ENCODE peak calls at places on chromosomes 13 and 19, in eight cellular contexts. S, L, N, U, A, J, F and O are unnamed samples.
A peak's percentile ranks its signal among the peaks of the same experiment; 100 is the strongest.

GRCh38 chr19:48393559-48394330 is at the start of gene GRIN2D:
- DNase-seq in S (peak; percentile 33), L (no peak), N (peak; percentile 38), U (no peak), A (no peak), J (peak; percentile 64), F (no peak), O (no peak)

GRCh38 chr13:80338781-80339577 is 1.9 kb downstream of the SPRY2 start:
- DNase-seq in S (peak; percentile 72), L (peak; percentile 85), N (peak; percentile 36), U (peak; percentile 67), A (peak; percentile 75), J (peak; percentile 82), F (peak; percentile 73), O (no peak)

GRCh38 chr19:13579388-13580060 is 73.2 kb upstream of the CACNA1A start:
- DNase-seq in S (no peak), L (no peak), N (peak; percentile 36), U (no peak), A (no peak), J (no peak), F (no peak), O (no peak)

GRCh38 chr13:76379341-76380105 is 506.7 kb downstream of the KCTD12 start:
- DNase-seq in S (no peak), L (no peak), N (no peak), U (no peak), A (no peak), J (no peak), F (no peak), O (no peak)

GRCh38 chr19:33255781-33256180 is 30.1 kb upstream of the SLC7A10 start:
- DNase-seq in S (no peak), L (no peak), N (no peak), U (no peak), A (no peak), J (no peak), F (no peak), O (no peak)

GRCh38 chr13:48507024-48507423 is 25.9 kb downstream of the RCBTB2 start:
- DNase-seq in S (no peak), L (peak; percentile 64), N (no peak), U (no peak), A (no peak), J (no peak), F (no peak), O (no peak)

GRCh38 chr13:52118595-52118994 is 10.3 kb downstream of the NEK5 start:
- DNase-seq in S (no peak), L (no peak), N (no peak), U (no peak), A (no peak), J (no peak), F (no peak), O (no peak)

GRCh38 chr13:81916471-81916870 is 1575.5 kb upstream of the SPRY2 start:
- DNase-seq in S (no peak), L (no peak), N (no peak), U (no peak), A (no peak), J (no peak), F (no peak), O (no peak)

GRCh38 chr13:93248627-93249047 is 22.0 kb downstream of the GPC6 start:
- DNase-seq in S (no peak), L (peak; percentile 16), N (no peak), U (no peak), A (no peak), J (peak; percentile 83), F (no peak), O (no peak)

GRCh38 chr13:110044521-110045200 is 258.3 kb upstream of the IRS2 start:
- DNase-seq in S (no peak), L (no peak), N (no peak), U (no peak), A (no peak), J (no peak), F (no peak), O (no peak)

GRCh38 chr19:51375504-51376221 is 3.2 kb upstream of the NKG7 start:
- DNase-seq in S (no peak), L (no peak), N (no peak), U (no peak), A (no peak), J (no peak), F (no peak), O (no peak)

GRCh38 chr13:21683034-21683733 is 12.3 kb downstream of the FGF9 start:
- DNase-seq in S (no peak), L (no peak), N (no peak), U (no peak), A (no peak), J (no peak), F (no peak), O (peak; percentile 89)

GRCh38 chr19:14582894-14583340 is at the start of gene CLEC17A:
- DNase-seq in S (no peak), L (no peak), N (no peak), U (no peak), A (no peak), J (no peak), F (no peak), O (no peak)

GRCh38 chr13:103540394-103540793 is 474.2 kb upstream of the SLC10A2 start:
- DNase-seq in S (no peak), L (no peak), N (no peak), U (no peak), A (no peak), J (no peak), F (no peak), O (no peak)

GRCh38 chr19:22622901-22623840 is 11.0 kb upstream of the ZNF492 start:
- DNase-seq in S (peak; percentile 39), L (no peak), N (no peak), U (peak; percentile 84), A (peak; percentile 62), J (no peak), F (no peak), O (no peak)

GRCh38 chr19:40284251-40284500 is 969 bp downstream of the AKT2 start:
- DNase-seq in S (no peak), L (no peak), N (no peak), U (no peak), A (no peak), J (no peak), F (no peak), O (no peak)

GRCh38 chr19:40282920-40283319 is 2.2 kb downstream of the AKT2 start:
- DNase-seq in S (no peak), L (no peak), N (no peak), U (no peak), A (no peak), J (no peak), F (no peak), O (no peak)

GRCh38 chr19:40282209-40282580 is 3.0 kb downstream of the AKT2 start:
- DNase-seq in S (no peak), L (no peak), N (no peak), U (no peak), A (no peak), J (no peak), F (no peak), O (no peak)

GRCh38 chr19:40284501-40285352 is at the start of gene AKT2:
- DNase-seq in S (peak; percentile 77), L (peak; percentile 31), N (peak; percentile 96), U (peak; percentile 88), A (peak; percentile 71), J (peak; percentile 88), F (no peak), O (no peak)

GRCh38 chr19:40283414-40284250 is 1.5 kb downstream of the AKT2 start:
- DNase-seq in S (no peak), L (no peak), N (peak; percentile 19), U (no peak), A (no peak), J (no peak), F (no peak), O (no peak)
- TF ChIP-seq CTCF in S (no peak), L (no peak), N (no peak), U (no peak), A (no peak), J (peak; percentile 1), F (no peak), O (no peak)

DNA sequence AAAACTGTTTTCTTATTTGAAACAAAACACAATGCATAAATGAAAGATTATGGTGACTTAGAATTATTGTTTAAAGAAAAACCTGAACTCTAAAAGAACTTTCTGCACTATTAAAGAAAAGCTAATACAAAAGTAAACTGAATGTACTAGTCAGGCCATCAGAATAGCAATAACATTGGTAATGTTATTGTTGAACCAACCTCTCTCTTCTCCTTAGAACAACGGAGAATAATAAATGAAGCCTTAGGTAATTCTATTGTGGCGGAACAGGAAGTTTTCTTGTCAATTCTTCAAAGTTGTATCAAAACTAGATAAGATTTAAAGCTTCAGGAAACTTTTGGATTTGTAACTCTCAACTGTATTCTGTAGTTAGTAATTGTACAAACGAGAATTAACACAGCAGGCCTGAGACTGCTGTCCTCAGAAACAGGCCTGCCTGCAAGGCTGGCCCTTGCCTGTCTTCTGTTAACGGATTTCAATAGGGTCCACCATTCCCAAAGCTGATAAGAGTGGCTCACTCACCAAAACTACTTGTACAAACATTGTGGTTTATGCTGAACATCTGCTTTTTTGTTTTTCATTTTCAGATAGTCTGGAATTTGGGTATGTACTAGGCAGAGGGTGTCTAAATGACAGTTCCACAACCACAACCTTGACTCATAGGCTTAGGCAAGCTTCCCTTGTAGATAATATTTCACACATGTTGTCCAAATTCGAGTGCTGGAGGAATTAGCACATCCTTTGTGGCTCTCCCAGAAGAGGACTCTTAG is 825.8 kb downstream of the GPC5 start:
- DNase-seq in S (no peak), L (no peak), N (no peak), U (no peak), A (no peak), J (no peak), F (no peak), O (peak; percentile 48)
- H3K27me3 ChIP-seq in S (no peaks in the 10 kb centered on the region), L (no peaks in the 10 kb centered on the region), N (no peaks in the 10 kb centered on the region), U (no peaks in the 10 kb centered on the region), A (no peaks in the 10 kb centered on the region), J (no peaks in the 10 kb centered on the region), F (no peaks in the 10 kb centered on the region), O (no peaks in the 10 kb centered on the region)

GRCh38 chr19:16207490-16208025 is 9.8 kb downstream of the AP1M1 start:
- DNase-seq in S (no peak), L (no peak), N (no peak), U (no peak), A (no peak), J (no peak), F (no peak), O (no peak)
- H3K36me3 ChIP-seq in S (no peaks in the 10 kb centered on the region), L (no peaks in the 10 kb centered on the region), N (peaks cover 38% of the 10 kb centered on the region), U (no peaks in the 10 kb centered on the region), A (no peaks in the 10 kb centered on the region), J (peaks cover 67% of the 10 kb centered on the region), F (peaks cover 63% of the 10 kb centered on the region), O (peaks cover 1% of the 10 kb centered on the region)

DNA sequence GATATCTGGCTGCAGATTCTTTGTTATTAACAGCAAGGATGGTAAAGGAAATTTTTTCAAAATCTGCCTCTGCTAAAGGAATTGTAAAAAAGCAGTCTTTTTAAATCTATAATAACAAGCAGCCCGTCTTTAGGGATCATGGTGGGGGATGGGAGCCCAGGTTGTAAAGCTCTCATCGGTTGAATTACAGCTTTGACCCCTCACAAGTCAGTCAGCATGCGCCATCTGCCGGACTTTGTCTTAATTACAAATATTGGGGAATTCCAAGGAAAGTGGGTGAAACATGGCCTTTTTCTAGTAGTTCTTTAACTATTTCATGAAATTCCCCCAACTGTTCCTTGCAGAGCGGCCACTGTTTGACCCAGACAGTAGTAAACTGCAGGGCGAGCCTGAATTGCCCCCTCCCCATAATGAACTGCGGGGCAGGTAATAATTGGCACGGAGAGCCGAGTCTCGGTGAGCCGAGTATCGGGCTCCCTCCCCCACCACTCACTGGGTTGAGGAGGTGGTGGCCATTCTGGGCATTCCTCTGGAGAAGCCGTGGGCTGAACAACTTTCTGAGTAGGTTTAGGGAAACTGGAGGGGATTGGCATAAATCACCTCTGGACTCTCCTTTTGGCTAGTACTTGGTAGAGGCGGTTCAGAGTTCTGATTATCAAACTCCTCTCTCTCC is 11.6 kb downstream of the ZNF578 start:
- DNase-seq in S (peak; percentile 34), L (no peak), N (peak; percentile 57), U (no peak), A (no peak), J (no peak), F (no peak), O (no peak)
- TF ChIP-seq CTCF in S (no peak), L (no peak), N (peak; percentile 53), U (no peak), A (no peak), J (no peak), F (no peak), O (no peak)